ENCODE peak calls at places on chromosomes 11 and 22, in eight cellular contexts. C is substantia nigra; B is NCI-H1694; P is GM10248; W is CD4-positive, alpha-beta memory T cell; I is stimulated activated CD4-positive, alpha-beta T cell treated with anti-CD3 and anti-CD28 coated beads, Interleukin-4, amount 100 ng/mL, for 24 hours; O is mucosa of gallbladder; T is IMR-90. V is an unnamed sample.

GRCh38 chr11:111361874-111362273 is 17.2 kb downstream of the POU2AF1 start:
- DNase-seq in C (no peak), B (no peak), P (no peak), W (no peak), I (no peak), O (no peak), T (no peak), V (no peak)

GRCh38 chr11:73225001-73225686 is 7.1 kb downstream of the P2RY2 start:
- DNase-seq in C (no peak), B (no peak), P (no peak), W (no peak), I (no peak), O (no peak), T (no peak), V (no peak)

GRCh38 chr22:49546811-49547585 is 280.7 kb downstream of the BRD1 start:
- DNase-seq in C (no peak), B (no peak), P (no peak), W (no peak), I (no peak), O (no peak), T (no peak), V (no peak)

GRCh38 chr11:125976156-125976555 is 30.3 kb downstream of the VSIG10L2 start:
- DNase-seq in C (no peak), B (no peak), P (no peak), W (no peak), I (no peak), O (no peak), T (no peak), V (no peak)

GRCh38 chr11:82004537-82005213 is 729.0 kb downstream of the FAM181B start:
- DNase-seq in C (no peak), B (no peak), P (no peak), W (no peak), I (no peak), O (no peak), T (no peak), V (no peak)

GRCh38 chr11:47589504-47590025 is 3.1 kb downstream of the FAM180B start:
- DNase-seq in C (no peak), B (no peak), P (no peak), W (no peak), I (no peak), O (no peak), T (no peak), V (no peak)

GRCh38 chr11:77101043-77101537 is 1.6 kb upstream of the OMP start:
- DNase-seq in C (no peak), B (peak), P (peak), W (no peak), I (no peak), O (no peak), T (peak), V (no peak)

GRCh38 chr22:21977814-21978213 is 4.8 kb downstream of the TOP3B start:
- DNase-seq in C (no peak), B (no peak), P (no peak), W (no peak), I (no peak), O (no peak), T (no peak), V (no peak)

GRCh38 chr11:48107188-48107704 is 109.4 kb upstream of the OR4B1 start:
- DNase-seq in C (no peak), B (no peak), P (peak), W (no peak), I (peak), O (no peak), T (peak), V (no peak)

GRCh38 chr22:47090591-47091240 is 328.3 kb downstream of the TBC1D22A start:
- DNase-seq in C (no peak), B (no peak), P (no peak), W (peak), I (no peak), O (no peak), T (peak), V (no peak)

GRCh38 chr11:104573431-104573830 is 324.8 kb downstream of the CASP12 start:
- DNase-seq in C (no peak), B (no peak), P (no peak), W (no peak), I (no peak), O (no peak), T (peak), V (no peak)

GRCh38 chr22:46564084-46564714 is 26.8 kb upstream of the CELSR1 start:
- DNase-seq in C (no peak), B (no peak), P (no peak), W (no peak), I (no peak), O (no peak), T (no peak), V (no peak)

GRCh38 chr11:132519226-132519860 is 1013.0 kb downstream of the OPCML start:
- DNase-seq in C (no peak), B (no peak), P (no peak), W (no peak), I (no peak), O (no peak), T (peak), V (no peak)